ENCODE peak calls at places on chromosome 12, in seven cellular contexts. J, W, I, D, N, L and F are unnamed samples. For H3K4me1, the result is how much of the 10 kb centered on the place peaks cover.

GRCh38 chr12:45209784-45210183 is 6.1 kb upstream of the ANO6 start:
- DNase-seq in J (no peak), W (no peak), I (no peak), D (no peak), N (no peak), L (no peak), F (no peak)

GRCh38 chr12:52126605-52127578 is 47.4 kb downstream of the SMIM41 start:
- DNase-seq in J (peak), W (no peak), I (no peak), D (no peak), N (peak), L (no peak), F (peak)

GRCh38 chr12:127273621-127274020 is 993.3 kb upstream of the TMEM132C start:
- DNase-seq in J (no peak), W (no peak), I (no peak), D (no peak), N (no peak), L (no peak), F (no peak)

GRCh38 chr12:40431169-40431568 is 206.4 kb downstream of the LRRK2 start:
- DNase-seq in J (no peak), W (no peak), I (no peak), D (no peak), N (no peak), L (no peak), F (no peak)

GRCh38 chr12:92108651-92109050 is 37.0 kb downstream of the BTG1 start:
- DNase-seq in J (no peak), W (peak), I (no peak), D (no peak), N (no peak), L (peak), F (no peak)

GRCh38 chr12:8483081-8483479 is 27.3 kb downstream of the CLEC6A start:
- DNase-seq in J (no peak), W (no peak), I (no peak), D (no peak), N (no peak), L (no peak), F (no peak)

GRCh38 chr12:52032797-52033505 is 18.3 kb upstream of the NR4A1 start:
- DNase-seq in J (peak), W (peak), I (peak), D (peak), N (peak), L (peak), F (peak)

GRCh38 chr12:89702503-89702902 is 6.1 kb downstream of the ATP2B1 start:
- DNase-seq in J (no peak), W (no peak), I (no peak), D (no peak), N (no peak), L (no peak), F (no peak)

GRCh38 chr12:69457433-69457832 is 12.8 kb upstream of the FRS2 start:
- DNase-seq in J (no peak), W (no peak), I (no peak), D (no peak), N (no peak), L (no peak), F (no peak)

GRCh38 chr12:59742831-59743230 is 147.0 kb downstream of the SLC16A7 start:
- DNase-seq in J (no peak), W (no peak), I (no peak), D (no peak), N (no peak), L (no peak), F (no peak)

GRCh38 chr12:121830134-121830533 is 26.3 kb downstream of the SETD1B start:
- DNase-seq in J (no peak), W (no peak), I (no peak), D (no peak), N (no peak), L (no peak), F (no peak)
- H3K4me1 ChIP-seq in J (under half), W (under half), I (under half), D (under half), N (under half), L (under half), F (under half)

GRCh38 chr12:57093412-57094193 is 4.7 kb downstream of the NAB2 start:
- DNase-seq in J (peak), W (peak), I (peak), D (no peak), N (peak), L (peak), F (peak)
- TF ChIP-seq POLR2A in J (no peak), W (peak), I (no peak), D (no peak), N (no peak), L (peak), F (no peak)

GRCh38 chr12:100993916-100994315 is 199.3 kb downstream of the ANO4 start:
- DNase-seq in J (no peak), W (no peak), I (no peak), D (no peak), N (no peak), L (no peak), F (no peak)
- TF ChIP-seq CTCF in J (no peak), W (no peak), I (no peak), D (peak), N (no peak), L (no peak), F (no peak)

DNA sequence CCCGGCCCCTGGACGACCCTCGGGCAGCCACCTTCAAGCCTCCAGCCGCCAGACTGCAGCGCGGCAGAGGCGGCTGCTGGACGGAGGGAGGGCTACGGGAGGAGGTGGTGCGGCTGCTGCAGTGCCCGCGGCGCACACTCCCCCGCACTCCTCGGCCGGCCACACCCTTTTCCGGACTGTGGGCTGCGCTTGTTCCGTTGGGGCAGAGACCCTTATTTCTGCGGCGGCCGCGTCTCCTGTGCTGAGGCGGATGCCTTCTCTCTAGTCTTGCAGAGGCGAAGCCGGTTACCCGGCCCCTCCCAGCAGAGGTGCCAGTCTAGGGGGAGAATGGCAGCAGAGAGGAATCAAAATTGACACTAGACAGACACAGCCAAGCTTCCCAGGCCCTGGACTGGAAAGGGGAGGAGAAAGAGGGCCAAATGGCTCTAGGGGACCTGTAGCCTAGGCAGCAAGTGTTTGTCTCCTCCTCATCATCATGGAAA is 1.2 kb downstream of the ESYT1 start:
- DNase-seq in J (peak), W (peak), I (peak), D (no peak), N (peak), L (peak), F (peak)
- H3K4me1 ChIP-seq in J (under half), W (under half), I (under half), D (under half), N (under half), L (under half), F (half or more)

GRCh38 chr12:42790761-42791151 is 201.2 kb upstream of the PRICKLE1 start:
- DNase-seq in J (peak), W (no peak), I (no peak), D (peak), N (no peak), L (no peak), F (no peak)
- TF ChIP-seq POLR2A in J (no peak), W (no peak), I (no peak), D (no peak), N (no peak), L (no peak), F (no peak)

GRCh38 chr12:109099426-109100020 is 2.1 kb downstream of the UNG start:
- DNase-seq in J (no peak), W (no peak), I (no peak), D (no peak), N (no peak), L (no peak), F (no peak)

GRCh38 chr12:109098671-109099070 is 1.3 kb downstream of the UNG start:
- DNase-seq in J (no peak), W (no peak), I (no peak), D (no peak), N (no peak), L (no peak), F (no peak)

GRCh38 chr12:109097140-109097434 is 310 bp upstream of the UNG start:
- DNase-seq in J (no peak), W (no peak), I (no peak), D (no peak), N (no peak), L (no peak), F (no peak)

GRCh38 chr12:109098142-109098652 is 800 bp downstream of the UNG start:
- DNase-seq in J (peak), W (peak), I (no peak), D (no peak), N (no peak), L (no peak), F (no peak)

DNA sequence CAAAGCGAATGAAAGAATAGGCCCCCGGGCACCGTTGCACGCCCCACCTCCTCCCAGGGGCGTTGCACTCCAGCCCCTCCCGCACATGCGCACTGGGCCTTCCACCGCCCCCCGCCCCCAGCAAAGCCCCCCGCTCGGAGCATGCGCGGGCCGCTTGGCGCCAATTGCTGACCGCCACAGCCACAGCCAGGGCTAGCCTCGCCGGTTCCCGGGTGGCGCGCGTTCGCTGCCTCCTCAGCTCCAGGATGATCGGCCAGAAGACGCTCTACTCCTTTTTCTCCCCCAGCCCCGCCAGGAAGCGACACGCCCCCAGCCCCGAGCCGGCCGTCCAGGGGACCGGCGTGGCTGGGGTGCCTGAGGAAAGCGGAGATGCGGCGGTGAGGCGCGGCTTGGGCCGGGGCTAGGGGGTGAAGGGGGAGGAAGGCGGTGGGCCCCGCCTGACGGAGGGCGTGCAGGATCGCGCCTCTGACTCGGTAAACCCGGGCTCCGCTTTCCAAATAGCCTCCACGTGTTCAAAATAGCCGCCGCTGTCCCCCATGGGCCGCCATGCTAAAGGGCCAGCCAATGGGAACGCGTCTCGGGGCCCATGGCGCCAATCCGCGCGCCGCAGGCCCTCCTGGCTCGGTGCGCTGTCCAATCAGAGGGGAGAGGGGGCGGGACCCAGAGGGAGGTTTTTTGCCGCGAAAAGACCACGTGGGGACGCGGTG is at the start of gene UNG:
- DNase-seq in J (peak), W (peak), I (peak), D (peak), N (peak), L (peak), F (peak)
- TF ChIP-seq CTCF in J (no peak), W (no peak), I (no peak), D (no peak), N (no peak), L (no peak), F (no peak)

DNA sequence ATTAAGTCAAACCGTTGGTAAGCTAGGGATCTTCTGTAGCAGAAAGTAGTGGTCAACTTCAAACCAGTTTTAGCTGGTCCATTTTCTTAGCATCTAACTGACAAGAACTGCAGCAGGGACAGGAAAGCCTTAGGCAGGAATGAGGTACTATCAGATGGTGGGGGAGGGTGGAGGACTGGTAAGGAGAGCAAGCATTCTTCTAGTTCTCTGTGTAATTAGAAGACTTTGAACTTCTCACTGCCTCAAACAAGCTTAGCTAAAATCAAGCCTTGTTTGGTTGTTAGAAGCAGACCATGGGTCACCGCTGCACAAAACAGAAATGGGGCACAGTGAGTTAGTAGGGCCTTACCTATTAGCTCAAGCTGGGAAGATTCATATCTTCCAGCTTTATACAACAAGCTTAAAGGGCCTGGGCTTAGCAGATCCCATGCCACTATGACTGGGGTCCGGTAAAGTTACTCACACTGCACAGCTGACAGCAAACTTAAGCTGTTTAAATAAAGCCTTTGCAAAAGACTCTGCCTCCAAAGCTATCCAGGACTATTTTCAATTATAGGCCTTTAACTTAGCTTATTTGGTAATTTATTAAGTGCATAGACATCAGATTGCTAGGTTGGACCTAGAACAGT is 73.9 kb downstream of the ACADS start:
- DNase-seq in J (no peak), W (no peak), I (no peak), D (no peak), N (no peak), L (no peak), F (no peak)
- H3K4me1 ChIP-seq in J (under half), W (under half), I (under half), D (under half), N (under half), L (under half), F (under half)

DNA sequence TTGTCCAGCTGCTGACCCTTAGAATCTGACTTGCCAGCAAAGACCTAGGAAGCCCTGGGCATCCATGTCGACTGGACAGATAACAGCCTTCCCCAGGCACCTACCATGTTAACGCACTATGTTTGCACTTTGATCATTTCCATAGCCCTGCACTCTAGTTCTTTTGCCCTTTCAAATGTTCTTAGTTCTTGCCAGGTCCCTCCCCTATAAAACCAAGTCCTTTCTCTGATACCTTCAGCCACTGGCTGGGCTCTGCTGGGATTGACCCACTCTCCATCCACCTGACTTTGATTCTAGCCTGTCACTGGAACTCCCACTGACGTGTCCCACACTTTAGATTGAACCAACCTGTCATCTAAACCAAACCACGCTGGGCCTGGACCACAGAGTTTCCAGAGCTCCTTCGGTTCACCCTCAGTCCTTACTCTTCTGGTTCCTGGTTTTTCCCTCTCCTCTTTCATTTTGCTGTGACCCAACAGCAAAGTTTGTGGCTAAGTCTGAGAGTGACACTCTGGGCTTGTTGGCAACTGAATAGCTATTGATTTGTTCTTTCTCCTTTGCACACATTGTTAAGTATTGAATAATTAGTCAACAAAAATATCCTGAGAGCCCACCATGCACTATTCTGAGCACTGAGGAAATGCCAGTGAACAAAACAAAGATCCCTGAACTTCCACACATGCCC is 51.8 kb upstream of the STK38L start:
- DNase-seq in J (no peak), W (no peak), I (no peak), D (no peak), N (no peak), L (no peak), F (no peak)
- TF ChIP-seq POLR2A in J (no peak), W (no peak), I (no peak), D (no peak), N (no peak), L (no peak), F (no peak)

DNA sequence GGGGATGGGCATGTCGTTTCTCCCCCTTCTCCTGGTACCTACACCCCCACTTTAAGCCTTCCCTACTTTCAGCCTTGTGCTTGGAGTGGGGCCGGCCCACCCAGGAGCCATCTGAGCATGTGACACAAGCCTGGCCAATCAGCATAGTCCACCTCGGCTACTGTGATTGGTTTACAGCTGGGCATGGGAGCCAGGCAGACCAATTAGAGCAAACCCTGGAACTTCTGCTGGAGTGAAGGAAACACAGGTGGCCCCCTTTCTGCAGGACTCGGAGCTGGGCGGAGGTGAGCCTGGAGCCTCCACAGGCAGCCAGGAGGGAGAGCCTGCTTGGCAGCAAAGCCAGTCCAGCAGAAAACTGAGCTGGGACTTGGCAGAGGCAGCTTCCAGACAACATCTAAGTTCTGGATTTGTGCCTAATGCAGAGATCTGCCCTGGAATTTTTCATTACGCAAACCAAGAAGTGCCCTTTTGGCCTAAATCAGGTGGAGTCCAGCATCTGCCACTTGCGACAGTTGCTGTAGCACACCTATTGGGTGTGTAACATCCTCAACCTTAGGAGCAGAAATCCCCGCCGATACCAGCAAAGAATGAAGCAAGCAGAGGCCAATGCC is 59.5 kb downstream of the SCARB1 start:
- DNase-seq in J (peak), W (peak), I (no peak), D (peak), N (peak), L (no peak), F (no peak)
- TF ChIP-seq CTCF in J (no peak), W (no peak), I (no peak), D (no peak), N (no peak), L (no peak), F (no peak)

DNA sequence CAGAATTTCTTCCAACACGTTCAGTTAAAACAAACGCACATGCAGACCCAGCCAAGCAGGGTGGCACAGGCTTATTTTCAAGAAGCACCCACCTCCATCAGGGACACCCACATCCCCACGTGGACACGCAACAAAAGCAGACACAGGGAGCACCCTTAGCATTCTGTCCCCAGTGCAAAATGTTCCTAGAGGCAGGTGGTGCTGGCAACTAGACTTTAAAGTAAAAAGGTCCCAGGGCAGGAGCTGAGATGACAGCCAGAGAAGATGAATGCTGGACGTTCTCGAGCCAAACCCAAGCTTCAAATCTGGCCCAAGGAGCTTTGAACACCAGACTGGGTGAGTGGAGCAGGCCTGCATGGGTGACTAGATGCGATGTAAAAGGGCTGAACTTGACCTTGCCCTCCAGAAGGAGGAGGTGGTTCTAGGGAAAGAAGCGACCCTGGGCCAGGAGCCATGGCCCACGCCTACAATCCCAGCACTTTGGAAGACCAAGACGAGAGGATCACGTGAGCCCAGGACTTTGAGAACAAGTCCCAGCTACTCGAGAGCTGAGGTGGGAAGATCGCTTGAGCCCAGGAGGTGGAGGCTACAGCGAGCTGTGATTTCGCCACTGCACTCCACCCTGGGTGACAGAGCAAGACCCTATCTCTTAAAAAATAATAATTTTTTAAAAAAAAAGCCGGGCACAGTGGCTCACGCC is 47.3 kb downstream of the KDM2B start:
- DNase-seq in J (no peak), W (peak), I (peak), D (no peak), N (peak), L (no peak), F (no peak)
- H3K4me1 ChIP-seq in J (under half), W (under half), I (under half), D (under half), N (under half), L (under half), F (under half)